ENCODE peak calls at places on chromosomes 11 and 22, in seven cellular contexts. One of them, this sample, is unnamed.

GRCh38 chr11:107545101-107545514 is 20.4 kb downstream of the ALKBH8 start:
- DNase-seq in stimulated activated CD8-positive, alpha-beta memory T cell treated with anti-CD3 and anti-CD28 coated beads, Interleukin-2, amount 100 ng/mL, for 1 hour: no peak
- DNase-seq in heart right ventricle: no peak
- DNase-seq in hypothalamus: no peak
- DNase-seq in naive thymus-derived CD4-positive, alpha-beta T cell: no peak
- DNase-seq in NCI-H774: no peak
- DNase-seq in stimulated activated naive CD8-positive, alpha-beta T cell treated with anti-CD3 and anti-CD28 coated beads, Interleukin-15, Interleukin-2, amounts not matched to agents 100 U/mL and 50 U/mL, for 24 hours: no peak
- DNase-seq in this sample: peak

GRCh38 chr22:30015229-30015797 is 65.0 kb upstream of the HORMAD2 start:
- DNase-seq in stimulated activated CD8-positive, alpha-beta memory T cell treated with anti-CD3 and anti-CD28 coated beads, Interleukin-2, amount 100 ng/mL, for 1 hour: no peak
- DNase-seq in heart right ventricle: no peak
- DNase-seq in hypothalamus: no peak
- DNase-seq in naive thymus-derived CD4-positive, alpha-beta T cell: no peak
- DNase-seq in NCI-H774: no peak
- DNase-seq in stimulated activated naive CD8-positive, alpha-beta T cell treated with anti-CD3 and anti-CD28 coated beads, Interleukin-15, Interleukin-2, amounts not matched to agents 100 U/mL and 50 U/mL, for 24 hours: no peak
- DNase-seq in this sample: no peak

GRCh38 chr11:102534261-102534872 is 3.8 kb upstream of the MMP7 start:
- DNase-seq in stimulated activated CD8-positive, alpha-beta memory T cell treated with anti-CD3 and anti-CD28 coated beads, Interleukin-2, amount 100 ng/mL, for 1 hour: no peak
- DNase-seq in heart right ventricle: no peak
- DNase-seq in hypothalamus: no peak
- DNase-seq in naive thymus-derived CD4-positive, alpha-beta T cell: no peak
- DNase-seq in NCI-H774: no peak
- DNase-seq in stimulated activated naive CD8-positive, alpha-beta T cell treated with anti-CD3 and anti-CD28 coated beads, Interleukin-15, Interleukin-2, amounts not matched to agents 100 U/mL and 50 U/mL, for 24 hours: no peak
- DNase-seq in this sample: no peak

GRCh38 chr22:50208939-50209892 is 8.4 kb downstream of the SELENOO start:
- DNase-seq in stimulated activated CD8-positive, alpha-beta memory T cell treated with anti-CD3 and anti-CD28 coated beads, Interleukin-2, amount 100 ng/mL, for 1 hour: no peak
- DNase-seq in heart right ventricle: no peak
- DNase-seq in hypothalamus: no peak
- DNase-seq in naive thymus-derived CD4-positive, alpha-beta T cell: no peak
- DNase-seq in NCI-H774: no peak
- DNase-seq in stimulated activated naive CD8-positive, alpha-beta T cell treated with anti-CD3 and anti-CD28 coated beads, Interleukin-15, Interleukin-2, amounts not matched to agents 100 U/mL and 50 U/mL, for 24 hours: no peak
- DNase-seq in this sample: no peak

GRCh38 chr11:60724420-60724819 is at the start of gene MS4A18:
- DNase-seq in stimulated activated CD8-positive, alpha-beta memory T cell treated with anti-CD3 and anti-CD28 coated beads, Interleukin-2, amount 100 ng/mL, for 1 hour: no peak
- DNase-seq in heart right ventricle: no peak
- DNase-seq in hypothalamus: no peak
- DNase-seq in naive thymus-derived CD4-positive, alpha-beta T cell: no peak
- DNase-seq in NCI-H774: no peak
- DNase-seq in stimulated activated naive CD8-positive, alpha-beta T cell treated with anti-CD3 and anti-CD28 coated beads, Interleukin-15, Interleukin-2, amounts not matched to agents 100 U/mL and 50 U/mL, for 24 hours: no peak
- DNase-seq in this sample: no peak

GRCh38 chr11:117638913-117639543 is 158.0 kb downstream of the DSCAML1 start:
- DNase-seq in stimulated activated CD8-positive, alpha-beta memory T cell treated with anti-CD3 and anti-CD28 coated beads, Interleukin-2, amount 100 ng/mL, for 1 hour: no peak
- DNase-seq in heart right ventricle: no peak
- DNase-seq in hypothalamus: no peak
- DNase-seq in naive thymus-derived CD4-positive, alpha-beta T cell: no peak
- DNase-seq in NCI-H774: no peak
- DNase-seq in stimulated activated naive CD8-positive, alpha-beta T cell treated with anti-CD3 and anti-CD28 coated beads, Interleukin-15, Interleukin-2, amounts not matched to agents 100 U/mL and 50 U/mL, for 24 hours: no peak
- DNase-seq in this sample: no peak

GRCh38 chr11:122101625-122102291 is 14.3 kb downstream of the BLID start:
- DNase-seq in stimulated activated CD8-positive, alpha-beta memory T cell treated with anti-CD3 and anti-CD28 coated beads, Interleukin-2, amount 100 ng/mL, for 1 hour: no peak
- DNase-seq in heart right ventricle: peak
- DNase-seq in hypothalamus: peak
- DNase-seq in naive thymus-derived CD4-positive, alpha-beta T cell: no peak
- DNase-seq in NCI-H774: no peak
- DNase-seq in stimulated activated naive CD8-positive, alpha-beta T cell treated with anti-CD3 and anti-CD28 coated beads, Interleukin-15, Interleukin-2, amounts not matched to agents 100 U/mL and 50 U/mL, for 24 hours: no peak
- DNase-seq in this sample: peak

GRCh38 chr11:45982656-45983470 is 60.4 kb downstream of the LARGE2 start:
- DNase-seq in stimulated activated CD8-positive, alpha-beta memory T cell treated with anti-CD3 and anti-CD28 coated beads, Interleukin-2, amount 100 ng/mL, for 1 hour: no peak
- DNase-seq in heart right ventricle: no peak
- DNase-seq in hypothalamus: no peak
- DNase-seq in naive thymus-derived CD4-positive, alpha-beta T cell: no peak
- DNase-seq in NCI-H774: peak
- DNase-seq in stimulated activated naive CD8-positive, alpha-beta T cell treated with anti-CD3 and anti-CD28 coated beads, Interleukin-15, Interleukin-2, amounts not matched to agents 100 U/mL and 50 U/mL, for 24 hours: peak
- DNase-seq in this sample: peak

GRCh38 chr22:25120093-25120561 is 79.5 kb upstream of the CRYBB3 start:
- DNase-seq in stimulated activated CD8-positive, alpha-beta memory T cell treated with anti-CD3 and anti-CD28 coated beads, Interleukin-2, amount 100 ng/mL, for 1 hour: no peak
- DNase-seq in heart right ventricle: no peak
- DNase-seq in hypothalamus: no peak
- DNase-seq in naive thymus-derived CD4-positive, alpha-beta T cell: no peak
- DNase-seq in NCI-H774: no peak
- DNase-seq in stimulated activated naive CD8-positive, alpha-beta T cell treated with anti-CD3 and anti-CD28 coated beads, Interleukin-15, Interleukin-2, amounts not matched to agents 100 U/mL and 50 U/mL, for 24 hours: no peak
- DNase-seq in this sample: no peak

GRCh38 chr22:35074583-35074982 is 8.6 kb downstream of the ISX start:
- DNase-seq in stimulated activated CD8-positive, alpha-beta memory T cell treated with anti-CD3 and anti-CD28 coated beads, Interleukin-2, amount 100 ng/mL, for 1 hour: no peak
- DNase-seq in heart right ventricle: no peak
- DNase-seq in hypothalamus: no peak
- DNase-seq in naive thymus-derived CD4-positive, alpha-beta T cell: no peak
- DNase-seq in NCI-H774: no peak
- DNase-seq in stimulated activated naive CD8-positive, alpha-beta T cell treated with anti-CD3 and anti-CD28 coated beads, Interleukin-15, Interleukin-2, amounts not matched to agents 100 U/mL and 50 U/mL, for 24 hours: no peak
- DNase-seq in this sample: no peak

GRCh38 chr22:45807156-45807915 is 135.7 kb downstream of the ATXN10 start:
- DNase-seq in stimulated activated CD8-positive, alpha-beta memory T cell treated with anti-CD3 and anti-CD28 coated beads, Interleukin-2, amount 100 ng/mL, for 1 hour: no peak
- DNase-seq in heart right ventricle: no peak
- DNase-seq in hypothalamus: no peak
- DNase-seq in naive thymus-derived CD4-positive, alpha-beta T cell: no peak
- DNase-seq in NCI-H774: no peak
- DNase-seq in stimulated activated naive CD8-positive, alpha-beta T cell treated with anti-CD3 and anti-CD28 coated beads, Interleukin-15, Interleukin-2, amounts not matched to agents 100 U/mL and 50 U/mL, for 24 hours: no peak
- DNase-seq in this sample: peak

GRCh38 chr11:4643084-4643483 is 698 bp upstream of the OR51E1 start:
- DNase-seq in stimulated activated CD8-positive, alpha-beta memory T cell treated with anti-CD3 and anti-CD28 coated beads, Interleukin-2, amount 100 ng/mL, for 1 hour: no peak
- DNase-seq in heart right ventricle: peak
- DNase-seq in hypothalamus: no peak
- DNase-seq in naive thymus-derived CD4-positive, alpha-beta T cell: no peak
- DNase-seq in NCI-H774: no peak
- DNase-seq in stimulated activated naive CD8-positive, alpha-beta T cell treated with anti-CD3 and anti-CD28 coated beads, Interleukin-15, Interleukin-2, amounts not matched to agents 100 U/mL and 50 U/mL, for 24 hours: no peak
- DNase-seq in this sample: no peak

GRCh38 chr11:72773291-72773690 is 20.6 kb downstream of the STARD10 start:
- DNase-seq in stimulated activated CD8-positive, alpha-beta memory T cell treated with anti-CD3 and anti-CD28 coated beads, Interleukin-2, amount 100 ng/mL, for 1 hour: no peak
- DNase-seq in heart right ventricle: no peak
- DNase-seq in hypothalamus: no peak
- DNase-seq in naive thymus-derived CD4-positive, alpha-beta T cell: no peak
- DNase-seq in NCI-H774: no peak
- DNase-seq in stimulated activated naive CD8-positive, alpha-beta T cell treated with anti-CD3 and anti-CD28 coated beads, Interleukin-15, Interleukin-2, amounts not matched to agents 100 U/mL and 50 U/mL, for 24 hours: no peak
- DNase-seq in this sample: peak

GRCh38 chr22:24359452-24360120 is 67.8 kb upstream of the ADORA2A start:
- DNase-seq in stimulated activated CD8-positive, alpha-beta memory T cell treated with anti-CD3 and anti-CD28 coated beads, Interleukin-2, amount 100 ng/mL, for 1 hour: no peak
- DNase-seq in heart right ventricle: no peak
- DNase-seq in hypothalamus: no peak
- DNase-seq in naive thymus-derived CD4-positive, alpha-beta T cell: no peak
- DNase-seq in NCI-H774: no peak
- DNase-seq in stimulated activated naive CD8-positive, alpha-beta T cell treated with anti-CD3 and anti-CD28 coated beads, Interleukin-15, Interleukin-2, amounts not matched to agents 100 U/mL and 50 U/mL, for 24 hours: no peak
- DNase-seq in this sample: no peak

GRCh38 chr11:57585301-57585700 is 12.2 kb upstream of the SERPING1 start:
- DNase-seq in stimulated activated CD8-positive, alpha-beta memory T cell treated with anti-CD3 and anti-CD28 coated beads, Interleukin-2, amount 100 ng/mL, for 1 hour: no peak
- DNase-seq in heart right ventricle: no peak
- DNase-seq in hypothalamus: no peak
- DNase-seq in naive thymus-derived CD4-positive, alpha-beta T cell: no peak
- DNase-seq in NCI-H774: no peak
- DNase-seq in stimulated activated naive CD8-positive, alpha-beta T cell treated with anti-CD3 and anti-CD28 coated beads, Interleukin-15, Interleukin-2, amounts not matched to agents 100 U/mL and 50 U/mL, for 24 hours: no peak
- DNase-seq in this sample: no peak

GRCh38 chr22:37245740-37246139 is 1.7 kb upstream of the RAC2 start:
- DNase-seq in stimulated activated CD8-positive, alpha-beta memory T cell treated with anti-CD3 and anti-CD28 coated beads, Interleukin-2, amount 100 ng/mL, for 1 hour: no peak
- DNase-seq in heart right ventricle: no peak
- DNase-seq in hypothalamus: no peak
- DNase-seq in naive thymus-derived CD4-positive, alpha-beta T cell: no peak
- DNase-seq in NCI-H774: no peak
- DNase-seq in stimulated activated naive CD8-positive, alpha-beta T cell treated with anti-CD3 and anti-CD28 coated beads, Interleukin-15, Interleukin-2, amounts not matched to agents 100 U/mL and 50 U/mL, for 24 hours: no peak
- DNase-seq in this sample: no peak

GRCh38 chr22:27456696-27457503 is 344.7 kb downstream of the MN1 start:
- DNase-seq in stimulated activated CD8-positive, alpha-beta memory T cell treated with anti-CD3 and anti-CD28 coated beads, Interleukin-2, amount 100 ng/mL, for 1 hour: no peak
- DNase-seq in heart right ventricle: no peak
- DNase-seq in hypothalamus: no peak
- DNase-seq in naive thymus-derived CD4-positive, alpha-beta T cell: no peak
- DNase-seq in NCI-H774: no peak
- DNase-seq in stimulated activated naive CD8-positive, alpha-beta T cell treated with anti-CD3 and anti-CD28 coated beads, Interleukin-15, Interleukin-2, amounts not matched to agents 100 U/mL and 50 U/mL, for 24 hours: no peak
- DNase-seq in this sample: peak

GRCh38 chr11:57273448-57274058 is 36.5 kb upstream of the APLNR start:
- DNase-seq in stimulated activated CD8-positive, alpha-beta memory T cell treated with anti-CD3 and anti-CD28 coated beads, Interleukin-2, amount 100 ng/mL, for 1 hour: no peak
- DNase-seq in heart right ventricle: no peak
- DNase-seq in hypothalamus: no peak
- DNase-seq in naive thymus-derived CD4-positive, alpha-beta T cell: no peak
- DNase-seq in NCI-H774: no peak
- DNase-seq in stimulated activated naive CD8-positive, alpha-beta T cell treated with anti-CD3 and anti-CD28 coated beads, Interleukin-15, Interleukin-2, amounts not matched to agents 100 U/mL and 50 U/mL, for 24 hours: no peak
- DNase-seq in this sample: no peak

GRCh38 chr11:9014826-9015225 is 11.0 kb upstream of the NRIP3 start:
- DNase-seq in stimulated activated CD8-positive, alpha-beta memory T cell treated with anti-CD3 and anti-CD28 coated beads, Interleukin-2, amount 100 ng/mL, for 1 hour: no peak
- DNase-seq in heart right ventricle: no peak
- DNase-seq in hypothalamus: no peak
- DNase-seq in naive thymus-derived CD4-positive, alpha-beta T cell: no peak
- DNase-seq in NCI-H774: no peak
- DNase-seq in stimulated activated naive CD8-positive, alpha-beta T cell treated with anti-CD3 and anti-CD28 coated beads, Interleukin-15, Interleukin-2, amounts not matched to agents 100 U/mL and 50 U/mL, for 24 hours: no peak
- DNase-seq in this sample: no peak

GRCh38 chr11:128235958-128236357 is 351.4 kb downstream of the ETS1 start:
- DNase-seq in stimulated activated CD8-positive, alpha-beta memory T cell treated with anti-CD3 and anti-CD28 coated beads, Interleukin-2, amount 100 ng/mL, for 1 hour: no peak
- DNase-seq in heart right ventricle: no peak
- DNase-seq in hypothalamus: no peak
- DNase-seq in naive thymus-derived CD4-positive, alpha-beta T cell: no peak
- DNase-seq in NCI-H774: peak
- DNase-seq in stimulated activated naive CD8-positive, alpha-beta T cell treated with anti-CD3 and anti-CD28 coated beads, Interleukin-15, Interleukin-2, amounts not matched to agents 100 U/mL and 50 U/mL, for 24 hours: no peak
- DNase-seq in this sample: no peak

GRCh38 chr22:21679383-21679782 is 13.6 kb downstream of the PPIL2 start:
- DNase-seq in stimulated activated CD8-positive, alpha-beta memory T cell treated with anti-CD3 and anti-CD28 coated beads, Interleukin-2, amount 100 ng/mL, for 1 hour: no peak
- DNase-seq in heart right ventricle: no peak
- DNase-seq in hypothalamus: no peak
- DNase-seq in naive thymus-derived CD4-positive, alpha-beta T cell: no peak
- DNase-seq in NCI-H774: no peak
- DNase-seq in stimulated activated naive CD8-positive, alpha-beta T cell treated with anti-CD3 and anti-CD28 coated beads, Interleukin-15, Interleukin-2, amounts not matched to agents 100 U/mL and 50 U/mL, for 24 hours: no peak
- DNase-seq in this sample: no peak